ENCODE peak calls at places on chromosomes 12 and 14, in ten cellular contexts. P is HCT116, W is Calu3, F is fibroblast of pulmonary artery, T is H54, C is sigmoid colon, K is NCI-H82, O is A549, Z is Panc1, V is AG04450. M is an unnamed sample.

GRCh38 chr12:115623764-115624334 is 653.6 kb downstream of the MED13L start:
- DNase-seq in O (no peak), K (peak; percentile 85), Z (no peak), W (no peak), V (no peak), P (no peak), T (no peak), F (peak; percentile 8), C (no peak), M (no peak)

GRCh38 chr12:129186952-129187351 is 333.7 kb downstream of the GLT1D1 start:
- DNase-seq in T (peak; percentile 9), V (no peak), Z (no peak), F (no peak), W (no peak), K (peak; percentile 68), C (no peak), O (peak; percentile 6), P (no peak), M (no peak)

GRCh38 chr14:29930283-29930682 is 2.6 kb upstream of the PRKD1 start:
- DNase-seq in F (peak; percentile 53), Z (no peak), W (no peak), P (no peak), V (no peak), C (no peak), T (peak; percentile 21), K (no peak), O (no peak), M (no peak)

GRCh38 chr12:113641426-113641825 is 169.8 kb upstream of the LHX5 start:
- DNase-seq in W (no peak), K (no peak), V (no peak), P (no peak), T (no peak), O (no peak), C (no peak), Z (no peak), F (no peak), M (no peak)

GRCh38 chr12:12562016-12562483 is 613 bp downstream of the DUSP16 start:
- DNase-seq in T (no peak), K (peak; percentile 54), F (peak; percentile 26), C (peak; percentile 67), P (no peak), V (no peak), O (no peak), W (no peak), Z (no peak), M (peak; percentile 18)

GRCh38 chr12:29741342-29742241 is 42.1 kb downstream of the TMTC1 start:
- DNase-seq in K (no peak), C (no peak), W (no peak), V (no peak), F (peak; percentile 98), O (no peak), Z (no peak), P (no peak), T (no peak), M (no peak)

GRCh38 chr12:113194971-113195391 is 9.5 kb downstream of the RITA1 start:
- DNase-seq in C (no peak), O (no peak), K (peak; percentile 50), W (no peak), V (no peak), F (peak; percentile 35), T (peak; percentile 49), Z (no peak), P (no peak), M (no peak)

GRCh38 chr12:93947486-93947885 is 200.9 kb upstream of the PLXNC1 start:
- DNase-seq in P (no peak), Z (no peak), K (no peak), W (no peak), V (no peak), F (no peak), T (no peak), C (no peak), O (no peak), M (no peak)

GRCh38 chr14:35161231-35161630 is 38.9 kb downstream of the PRORP start:
- DNase-seq in K (no peak), C (no peak), Z (no peak), W (no peak), O (no peak), P (no peak), V (no peak), F (peak; percentile 38), T (no peak), M (no peak)